ENCODE peak calls at places on chromosomes 5 and 9, in nine cellular contexts. J is COR-L47; V is RWPE1; F is right lobe of liver; T is pancreas; K is GM23248; Z is activated CD8-positive, alpha-beta T cell treated with anti-CD3 and anti-CD28 coated beads, Interleukin-2, amount 10 ng/mL, durations not matched to agents 7 days and 5 days; R is T-helper 9 cell; W is fibroblast of gingiva. L is an unnamed sample.

GRCh38 chr9:2127486-2127885 is 112.3 kb downstream of the SMARCA2 start:
- DNase-seq in J (no peak), V (no peak), F (no peak), T (no peak), K (peak), Z (no peak), R (no peak), W (peak), L (no peak)

GRCh38 chr9:13078164-13078563 is 201.3 kb downstream of the MPDZ start:
- DNase-seq in J (no peak), V (no peak), F (no peak), T (no peak), K (peak), Z (no peak), R (no peak), W (no peak), L (no peak)

GRCh38 chr9:137519553-137519952 is 30.6 kb downstream of the PNPLA7 start:
- DNase-seq in J (no peak), V (no peak), F (no peak), T (no peak), K (no peak), Z (no peak), R (no peak), W (no peak), L (no peak)

GRCh38 chr9:132488611-132489010 is 78.6 kb downstream of the CFAP77 start:
- DNase-seq in J (peak), V (no peak), F (no peak), T (no peak), K (no peak), Z (no peak), R (no peak), W (no peak), L (peak)

GRCh38 chr5:173831196-173831914 is 56.8 kb upstream of the CPEB4 start:
- DNase-seq in J (no peak), V (no peak), F (no peak), T (no peak), K (no peak), Z (no peak), R (no peak), W (no peak), L (no peak)

GRCh38 chr5:149586708-149587318 is 5.5 kb downstream of the ARHGEF37 start:
- DNase-seq in J (no peak), V (no peak), F (no peak), T (no peak), K (no peak), Z (no peak), R (no peak), W (no peak), L (no peak)

GRCh38 chr5:31664566-31664965 is 25.6 kb downstream of the PDZD2 start:
- DNase-seq in J (no peak), V (no peak), F (no peak), T (no peak), K (no peak), Z (no peak), R (no peak), W (no peak), L (peak)

GRCh38 chr5:111945535-111945934 is 188.5 kb upstream of the NREP start:
- DNase-seq in J (no peak), V (no peak), F (no peak), T (no peak), K (no peak), Z (no peak), R (no peak), W (peak), L (no peak)

GRCh38 chr9:35793461-35793860 is 2.1 kb downstream of the NPR2 start:
- DNase-seq in J (no peak), V (no peak), F (no peak), T (no peak), K (peak), Z (no peak), R (no peak), W (no peak), L (peak)

GRCh38 chr5:166369326-166369725 is 1922.1 kb upstream of the WWC1 start:
- DNase-seq in J (no peak), V (no peak), F (no peak), T (no peak), K (no peak), Z (no peak), R (no peak), W (peak), L (no peak)

GRCh38 chr5:157571357-157571827 is 4.2 kb downstream of the ADAM19 start:
- DNase-seq in J (no peak), V (no peak), F (no peak), T (no peak), K (peak), Z (peak), R (no peak), W (no peak), L (no peak)

GRCh38 chr9:97698865-97699264 is 1.7 kb upstream of the XPA start:
- DNase-seq in J (no peak), V (no peak), F (no peak), T (peak), K (no peak), Z (no peak), R (no peak), W (no peak), L (no peak)

GRCh38 chr5:7916171-7916804 is 47.3 kb downstream of the MTRR start:
- DNase-seq in J (no peak), V (no peak), F (no peak), T (no peak), K (no peak), Z (no peak), R (no peak), W (peak), L (peak)

GRCh38 chr9:82354260-82354659 is 365.7 kb downstream of the SPATA31D1 start:
- DNase-seq in J (no peak), V (peak), F (no peak), T (no peak), K (peak), Z (no peak), R (no peak), W (peak), L (no peak)

GRCh38 chr9:131443648-131444047 is 49.8 kb downstream of the PRRC2B start:
- DNase-seq in J (no peak), V (no peak), F (no peak), T (no peak), K (no peak), Z (no peak), R (no peak), W (no peak), L (no peak)

GRCh38 chr5:179110528-179110927 is 50.4 kb downstream of the ZNF354C start:
- DNase-seq in J (no peak), V (no peak), F (no peak), T (no peak), K (no peak), Z (no peak), R (no peak), W (no peak), L (no peak)

GRCh38 chr9:135032041-135032835 is 55.2 kb upstream of the OLFM1 start:
- DNase-seq in J (no peak), V (no peak), F (no peak), T (no peak), K (no peak), Z (no peak), R (no peak), W (no peak), L (no peak)

GRCh38 chr9:20760246-20760901 is 76.3 kb downstream of the FOCAD start:
- DNase-seq in J (no peak), V (no peak), F (no peak), T (no peak), K (no peak), Z (no peak), R (no peak), W (no peak), L (no peak)

L was measured in NCI-H69.